ENCODE peak calls at places on chromosomes 3 and 15, in four cellular contexts. D is Panc1, A is GM23338, R is GM12878. K is an unnamed sample.

GRCh38 chr3:150798122-150798618 is 35.2 kb upstream of the SIAH2 start:
- DNase-seq in D (no peak), A (peak; percentile 44), R (no peak), K (no peak)

GRCh38 chr3:9347086-9347485 is 15.8 kb upstream of the THUMPD3 start:
- DNase-seq in D (no peak), A (no peak), R (no peak), K (no peak)

GRCh38 chr3:25045291-25045690 is 382.8 kb upstream of the RARB start:
- DNase-seq in D (no peak), A (peak; percentile 9), R (no peak), K (no peak)

GRCh38 chr3:170988378-170988777 is 38.1 kb downstream of the SLC2A2 start:
- DNase-seq in D (no peak), A (no peak), R (no peak), K (no peak)

GRCh38 chr15:84699538-84700191 is 16.3 kb downstream of the SEC11A start:
- DNase-seq in D (no peak), A (no peak), R (no peak), K (no peak)

GRCh38 chr3:157201648-157202278 is 41.8 kb upstream of the CCNL1 start:
- DNase-seq in D (peak; percentile 33), A (peak; percentile 81), R (no peak), K (no peak)

GRCh38 chr3:142447308-142447851 is 457 bp downstream of the XRN1 start:
- DNase-seq in D (peak; percentile 8), A (peak; percentile 49), R (no peak), K (peak; percentile 30)

GRCh38 chr3:81554805-81555204 is 206.6 kb downstream of the GBE1 start:
- DNase-seq in D (no peak), A (peak; percentile 4), R (no peak), K (no peak)

GRCh38 chr3:195731356-195731960 is 10.7 kb downstream of the MUC20 start:
- DNase-seq in D (no peak), A (no peak), R (no peak), K (no peak)

GRCh38 chr15:61906961-61907752 is 153.1 kb downstream of the VPS13C start:
- DNase-seq in D (no peak), A (no peak), R (no peak), K (no peak)

GRCh38 chr3:190116551-190117067 is 4.1 kb downstream of the P3H2 start:
- DNase-seq in D (no peak), A (no peak), R (no peak), K (no peak)

GRCh38 chr15:92807971-92808571 is 92.1 kb upstream of the CHD2 start:
- DNase-seq in D (no peak), A (peak; percentile 46), R (no peak), K (no peak)

GRCh38 chr15:67228286-67228685 is 26.2 kb downstream of the AAGAB start:
- DNase-seq in D (no peak), A (no peak), R (no peak), K (no peak)

GRCh38 chr3:59759298-59760169 is 709.7 kb upstream of the CFAP20DC start:
- DNase-seq in D (no peak), A (no peak), R (no peak), K (peak; percentile 41)

GRCh38 chr3:52495777-52496602 is 852 bp downstream of the STAB1 start:
- DNase-seq in D (no peak), A (no peak), R (no peak), K (no peak)

GRCh38 chr15:99014803-99015676 is 7.4 kb upstream of the PGPEP1L start:
- DNase-seq in D (no peak), A (peak; percentile 88), R (no peak), K (peak; percentile 65)

GRCh38 chr3:123658118-123658859 is 73.4 kb upstream of the HACD2 start:
- DNase-seq in D (no peak), A (no peak), R (no peak), K (no peak)

GRCh38 chr3:144516029-144516428 is 544.4 kb downstream of the DIPK2A start:
- DNase-seq in D (no peak), A (no peak), R (no peak), K (no peak)
- TF ChIP-seq CTCF in D (no peak), A (no peak), R (no peak), K (no peak)

GRCh38 chr3:37713820-37714204 is 147.9 kb upstream of the CTDSPL start:
- DNase-seq in D (no peak), A (no peak), R (no peak), K (no peak)

GRCh38 chr3:37715358-37715757 is 146.3 kb upstream of the CTDSPL start:
- DNase-seq in D (no peak), A (no peak), R (no peak), K (no peak)

GRCh38 chr3:37711721-37712120 is 150.0 kb upstream of the CTDSPL start:
- DNase-seq in D (no peak), A (no peak), R (no peak), K (no peak)

GRCh38 chr3:37712387-37712786 is 149.3 kb upstream of the CTDSPL start:
- DNase-seq in D (no peak), A (no peak), R (no peak), K (no peak)

DNA sequence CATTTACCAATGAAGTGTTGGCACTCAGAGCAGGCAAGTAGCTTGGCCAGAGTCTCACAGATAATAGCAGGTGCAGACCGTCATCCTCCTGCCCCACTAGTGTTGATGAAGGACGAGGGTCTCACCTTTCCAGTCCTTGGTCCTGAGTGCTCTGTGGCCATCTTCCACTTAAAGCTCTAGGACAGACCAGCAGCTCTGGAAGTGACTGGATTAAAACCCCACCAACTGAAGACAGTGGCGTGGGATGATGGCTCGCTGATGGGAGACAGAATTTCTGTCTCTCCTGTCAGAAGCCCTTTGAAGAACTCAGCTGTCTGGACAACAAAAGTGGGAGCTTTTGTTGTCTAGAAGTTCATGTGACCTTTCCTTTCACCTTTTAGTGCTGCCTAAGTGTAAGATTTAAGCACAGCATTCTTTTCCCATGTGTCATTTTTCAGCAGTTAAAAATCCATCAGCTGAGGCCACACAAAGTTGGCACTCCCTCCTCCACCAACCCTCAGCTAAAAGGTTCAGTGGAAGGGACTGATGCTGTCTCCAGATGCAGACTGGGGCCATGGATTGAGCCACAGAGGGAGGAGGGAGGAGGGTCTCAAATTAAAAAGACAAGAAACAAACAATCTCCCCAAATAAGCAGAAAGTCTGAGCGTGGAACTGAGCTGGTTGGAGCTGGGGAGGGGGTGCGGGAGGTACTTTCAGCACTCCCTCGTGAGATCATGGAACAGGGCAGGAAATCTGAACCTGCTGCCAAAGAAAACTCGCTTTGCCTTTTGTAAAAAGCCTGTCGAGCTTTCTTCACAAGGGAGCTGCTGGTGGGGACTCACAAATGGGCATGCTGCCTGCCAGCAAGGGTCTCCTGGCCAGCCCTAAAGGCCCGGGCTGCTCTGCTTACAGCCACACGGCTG is 148.5 kb upstream of the CTDSPL start:
- DNase-seq in D (no peak), A (no peak), R (no peak), K (no peak)
- TF ChIP-seq POLR2AphosphoS5 in D (no peak), A (no peak), R (no peak), K (no peak)

DNA sequence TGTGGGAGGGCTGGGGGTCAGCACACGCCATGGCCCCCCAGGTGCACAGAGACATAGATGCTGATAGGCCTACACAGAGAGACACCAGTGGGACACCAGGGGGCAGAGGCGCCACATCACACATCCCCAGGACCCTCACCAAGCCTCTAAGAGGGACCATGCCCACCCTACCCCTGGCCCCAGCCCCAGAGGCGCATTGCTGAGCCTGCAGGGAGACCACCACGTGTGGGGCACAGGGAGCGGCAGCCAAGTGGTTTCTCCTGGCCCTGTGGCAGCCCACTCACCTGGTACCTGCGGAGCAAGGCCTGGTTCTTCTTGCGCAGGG is 1.2 kb downstream of the CCDC9B start:
- DNase-seq in D (no peak), A (peak; percentile 32), R (no peak), K (no peak)
- H3K4me1 ChIP-seq in D (peaks cover 60% of the 10 kb centered on the region), A (peaks cover 4% of the 10 kb centered on the region), R (peaks cover under 1% of the 10 kb centered on the region), K (peaks cover 38% of the 10 kb centered on the region)

GRCh38 chr3:159781867-159782266 is 206.8 kb upstream of the IL12A start:
- DNase-seq in D (no peak), A (no peak), R (no peak), K (no peak)
- TF ChIP-seq CTCF in D (peak; percentile 33), A (peak; percentile 36), R (no peak), K (no peak)

GRCh38 chr3:113626513-113627371 is 69.7 kb downstream of the USF3 start:
- DNase-seq in D (peak; percentile 45), A (peak; percentile 91), R (no peak), K (no peak)

GRCh38 chr3:113625724-113626348 is 70.6 kb downstream of the USF3 start:
- DNase-seq in D (no peak), A (no peak), R (no peak), K (no peak)

GRCh38 chr3:113628788-113629187 is 67.7 kb downstream of the USF3 start:
- DNase-seq in D (no peak), A (no peak), R (no peak), K (no peak)

GRCh38 chr3:113629941-113630340 is 66.5 kb downstream of the USF3 start:
- DNase-seq in D (no peak), A (no peak), R (no peak), K (no peak)

DNA sequence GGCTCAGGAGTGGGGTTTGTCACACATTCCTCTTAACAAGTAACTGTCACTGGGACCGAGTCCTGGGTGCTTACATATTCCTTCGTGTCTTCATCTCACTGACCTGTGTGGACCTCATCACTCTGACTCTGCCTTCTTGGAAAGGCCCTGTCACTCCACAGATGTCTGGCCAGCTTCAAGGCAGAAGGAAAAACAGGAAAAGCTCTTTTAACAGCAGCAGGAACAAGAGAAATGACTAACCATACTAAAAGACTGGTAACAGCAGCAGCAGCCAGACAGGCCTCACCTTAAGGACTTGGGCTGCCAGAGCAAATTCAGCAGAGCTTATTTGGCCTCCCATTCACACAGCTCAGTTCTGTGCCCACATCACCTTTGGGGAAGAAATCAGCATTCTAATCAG is 68.1 kb downstream of the USF3 start:
- DNase-seq in D (no peak), A (no peak), R (no peak), K (no peak)
- TF ChIP-seq POLR2AphosphoS5 in D (no peak), A (no peak), R (no peak), K (no peak)

K was measured in breast epithelium.